ENCODE peak calls at places on chromosomes 12 and 14, in six cellular contexts. L is sigmoid colon; S is transverse colon; Q is CD8-positive, alpha-beta memory T cell; N is left lung; P is Caco-2. Y is an unnamed sample.

GRCh38 chr14:68043752-68044151 is 224.2 kb downstream of the RAD51B start:
- DNase-seq in L (no peak), S (no peak), Q (no peak), N (no peak), P (no peak), Y (no peak)

GRCh38 chr14:61625171-61625570 is 70.1 kb upstream of the HIF1A start:
- DNase-seq in L (no peak), S (no peak), Q (no peak), N (no peak), P (peak; percentile 4), Y (no peak)

GRCh38 chr14:105177082-105177481 is 4.0 kb downstream of the NUDT14 start:
- DNase-seq in L (no peak), S (no peak), Q (no peak), N (no peak), P (no peak), Y (no peak)

GRCh38 chr12:11877869-11878780 is 192.6 kb upstream of the BCL2L14 start:
- DNase-seq in L (peak; percentile 81), S (peak; percentile 68), Q (no peak), N (no peak), P (peak; percentile 31), Y (no peak)

GRCh38 chr14:73740921-73741326 is 26.7 kb upstream of the PNMA1 start:
- DNase-seq in L (peak; percentile 91), S (peak; percentile 92), Q (no peak), N (peak; percentile 85), P (peak; percentile 93), Y (no peak)

GRCh38 chr14:61326847-61327246 is 5.5 kb downstream of the PRKCH start:
- DNase-seq in L (peak; percentile 79), S (peak; percentile 44), Q (no peak), N (peak; percentile 54), P (peak; percentile 27), Y (no peak)

GRCh38 chr12:130043685-130044421 is 118.4 kb upstream of the FZD10 start:
- DNase-seq in L (no peak), S (no peak), Q (no peak), N (no peak), P (no peak), Y (no peak)

GRCh38 chr14:95557291-95557690 is 22.4 kb downstream of the GLRX5 start:
- DNase-seq in L (no peak), S (no peak), Q (no peak), N (no peak), P (no peak), Y (no peak)

GRCh38 chr14:89251066-89251465 is 166.0 kb downstream of the FOXN3 start:
- DNase-seq in L (no peak), S (no peak), Q (no peak), N (no peak), P (no peak), Y (no peak)

GRCh38 chr12:44873898-44874297 is 2.2 kb downstream of the NELL2 start:
- DNase-seq in L (no peak), S (no peak), Q (no peak), N (no peak), P (no peak), Y (peak; percentile 44)

GRCh38 chr12:5096241-5096880 is 52.7 kb downstream of the KCNA5 start:
- DNase-seq in L (no peak), S (no peak), Q (no peak), N (no peak), P (no peak), Y (no peak)

GRCh38 chr12:2624543-2625266 is 170.1 kb upstream of the FKBP4 start:
- DNase-seq in L (no peak), S (no peak), Q (no peak), N (no peak), P (peak; percentile 57), Y (no peak)

GRCh38 chr12:124191024-124191359 is 103.9 kb upstream of the RFLNA start:
- DNase-seq in L (no peak), S (no peak), Q (no peak), N (no peak), P (peak; percentile 38), Y (no peak)
- H3K36me3 ChIP-seq in L (no peaks in the 10 kb centered on the region), S (no peaks in the 10 kb centered on the region), Q (no peaks in the 10 kb centered on the region), N (no peaks in the 10 kb centered on the region), P (no peaks in the 10 kb centered on the region), Y (no peaks in the 10 kb centered on the region)

DNA sequence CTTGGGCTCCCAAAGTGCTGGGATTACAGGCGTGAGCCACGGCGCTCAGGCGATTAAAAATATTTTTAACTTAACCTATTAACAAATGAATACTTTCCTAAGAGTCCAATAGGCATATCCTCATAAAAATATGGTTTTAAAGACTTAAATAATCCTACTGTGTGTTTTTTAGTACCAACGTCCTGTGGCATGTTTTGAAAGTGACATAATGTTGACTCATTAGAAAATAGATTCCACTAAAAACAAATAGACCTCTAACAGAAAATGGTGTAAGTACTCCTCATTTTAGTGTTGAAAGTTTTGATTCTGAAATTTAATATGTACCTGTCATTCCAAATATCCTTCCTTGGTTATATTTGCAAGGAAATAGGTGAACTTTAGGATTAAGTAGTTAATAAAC is 11.9 kb upstream of the LUM start:
- DNase-seq in L (no peak), S (no peak), Q (no peak), N (no peak), P (no peak), Y (no peak)
- H3K36me3 ChIP-seq in L (no peaks in the 10 kb centered on the region), S (no peaks in the 10 kb centered on the region), Q (no peaks in the 10 kb centered on the region), N (no peaks in the 10 kb centered on the region), P (no peaks in the 10 kb centered on the region), Y (no peaks in the 10 kb centered on the region)

DNA sequence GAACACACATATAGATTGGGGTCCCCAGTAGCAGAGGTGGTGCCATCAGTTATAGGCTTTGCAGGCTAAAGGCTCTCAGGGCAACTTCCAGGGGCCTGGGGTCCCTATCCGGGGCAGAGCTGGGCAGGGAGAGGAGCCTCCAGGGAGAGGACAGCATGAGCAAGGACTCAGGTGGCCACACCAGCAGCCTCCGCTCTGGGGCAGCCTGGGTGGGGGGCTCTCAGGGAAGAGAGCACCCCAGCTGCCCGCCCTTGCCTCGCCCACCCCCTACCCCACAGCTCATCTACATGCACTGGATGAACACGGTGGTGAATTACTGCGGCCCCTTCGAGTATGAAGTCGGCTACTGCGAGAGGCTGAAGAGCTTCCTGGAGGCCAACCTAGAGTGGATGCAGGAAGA is 14.0 kb downstream of the PLBD2 start:
- DNase-seq in L (no peak), S (no peak), Q (no peak), N (no peak), P (no peak), Y (no peak)
- H3K36me3 ChIP-seq in L (no peaks in the 10 kb centered on the region), S (no peaks in the 10 kb centered on the region), Q (no peaks in the 10 kb centered on the region), N (no peaks in the 10 kb centered on the region), P (peaks cover 2% of the 10 kb centered on the region), Y (peaks cover 6% of the 10 kb centered on the region)

GRCh38 chr12:15893260-15893659 is 11.1 kb downstream of the STRAP start:
- DNase-seq in L (no peak), S (no peak), Q (no peak), N (no peak), P (no peak), Y (no peak)
- H3K36me3 ChIP-seq in L (no peaks in the 10 kb centered on the region), S (no peaks in the 10 kb centered on the region), Q (peaks cover 17% of the 10 kb centered on the region), N (no peaks in the 10 kb centered on the region), P (peaks cover 6% of the 10 kb centered on the region), Y (peaks cover 28% of the 10 kb centered on the region)

DNA sequence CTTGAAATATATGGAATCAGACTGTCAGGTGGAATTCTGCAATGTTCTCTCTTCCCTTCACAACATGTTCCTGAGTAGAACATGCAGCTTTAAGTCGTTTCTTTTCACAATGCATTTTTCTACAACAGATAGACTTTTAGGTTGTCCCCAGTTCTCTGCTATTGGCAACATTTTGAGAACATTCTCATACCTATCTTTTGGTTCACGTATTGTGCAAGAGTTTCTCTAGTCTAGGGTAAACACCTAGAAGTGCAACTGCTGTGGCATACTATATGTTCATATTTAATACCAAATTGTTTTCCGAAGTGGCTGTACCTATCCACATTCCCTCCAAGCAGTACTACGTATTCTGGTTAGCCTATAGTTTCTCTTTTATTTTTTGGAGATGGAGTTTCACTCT is 32.1 kb downstream of the PPTC7 start:
- DNase-seq in L (no peak), S (no peak), Q (no peak), N (no peak), P (no peak), Y (no peak)
- H3K36me3 ChIP-seq in L (no peaks in the 10 kb centered on the region), S (no peaks in the 10 kb centered on the region), Q (peaks cover 7% of the 10 kb centered on the region), N (no peaks in the 10 kb centered on the region), P (no peaks in the 10 kb centered on the region), Y (peaks cover 7% of the 10 kb centered on the region)

GRCh38 chr14:77114609-77115008 is 16.6 kb downstream of the CIPC start:
- DNase-seq in L (no peak), S (no peak), Q (no peak), N (no peak), P (no peak), Y (no peak)

GRCh38 chr14:77113644-77114043 is 15.6 kb downstream of the CIPC start:
- DNase-seq in L (no peak), S (no peak), Q (no peak), N (no peak), P (no peak), Y (no peak)

GRCh38 chr14:77119852-77120251 is 21.7 kb downstream of the ZDHHC22 start:
- DNase-seq in L (no peak), S (no peak), Q (no peak), N (no peak), P (no peak), Y (peak; percentile 61)

GRCh38 chr14:77120771-77121743 is 20.5 kb downstream of the ZDHHC22 start:
- DNase-seq in L (no peak), S (peak; percentile 59), Q (peak; percentile 19), N (no peak), P (no peak), Y (peak; percentile 79)

GRCh38 chr14:77116194-77116817 is 18.2 kb downstream of the CIPC start:
- DNase-seq in L (no peak), S (no peak), Q (no peak), N (no peak), P (no peak), Y (no peak)
- H3K36me3 ChIP-seq in L (peaks cover 16% of the 10 kb centered on the region), S (no peaks in the 10 kb centered on the region), Q (peaks cover 23% of the 10 kb centered on the region), N (no peaks in the 10 kb centered on the region), P (no peaks in the 10 kb centered on the region), Y (peaks cover 25% of the 10 kb centered on the region)

GRCh38 chr12:6866163-6866919 is 990 bp upstream of the TPI1 start:
- DNase-seq in L (no peak), S (no peak), Q (no peak), N (no peak), P (no peak), Y (no peak)

GRCh38 chr12:6869049-6870021 is 2.0 kb downstream of the TPI1 start:
- DNase-seq in L (peak; percentile 91), S (peak; percentile 90), Q (peak; percentile 79), N (peak; percentile 79), P (peak; percentile 96), Y (peak; percentile 83)

GRCh38 chr12:6867407-6868210 is at the start of gene TPI1:
- DNase-seq in L (peak; percentile 96), S (peak; percentile 90), Q (peak; percentile 73), N (peak; percentile 91), P (peak; percentile 92), Y (peak; percentile 80)

GRCh38 chr12:6868211-6869048 is 1.1 kb downstream of the TPI1 start:
- DNase-seq in L (no peak), S (no peak), Q (no peak), N (no peak), P (no peak), Y (no peak)

GRCh38 chr12:6866920-6867406 is 368 bp upstream of the TPI1 start:
- DNase-seq in L (no peak), S (no peak), Q (no peak), N (no peak), P (no peak), Y (no peak)
- H3K36me3 ChIP-seq in L (peaks cover 13% of the 10 kb centered on the region), S (no peaks in the 10 kb centered on the region), Q (peaks cover 38% of the 10 kb centered on the region), N (no peaks in the 10 kb centered on the region), P (peaks cover 18% of the 10 kb centered on the region), Y (peaks cover 33% of the 10 kb centered on the region)